ENCODE peak calls at places on chromosomes 2 and 18, in four cellular contexts. Q, T, W and N are unnamed samples.

GRCh38 chr18:70288171-70288850 is 534 bp upstream of the SOCS6 start:
- DNase-seq in W (no peak), T (peak), Q (no peak), N (no peak)

GRCh38 chr18:59051470-59052165 is 88.1 kb upstream of the SEC11C start:
- DNase-seq in T (no peak), W (no peak), Q (no peak), N (no peak)

GRCh38 chr18:5294113-5294617 is 1.4 kb downstream of the ZBTB14 start:
- DNase-seq in Q (peak), T (no peak), W (no peak), N (no peak)

GRCh38 chr18:49857708-49858107 is 44.4 kb upstream of the ACAA2 start:
- DNase-seq in W (no peak), T (no peak), Q (no peak), N (no peak)

GRCh38 chr2:217822296-217823252 is 180.2 kb downstream of the TNS1 start:
- DNase-seq in T (no peak), Q (no peak), W (no peak), N (no peak)

GRCh38 chr2:165560377-165560988 is 91.0 kb downstream of the CSRNP3 start:
- DNase-seq in W (no peak), T (no peak), Q (no peak), N (no peak)

GRCh38 chr2:105497094-105497493 is 98.2 kb upstream of the FHL2 start:
- DNase-seq in Q (no peak), W (no peak), T (no peak), N (no peak)

GRCh38 chr2:191115801-191116200 is 35.0 kb downstream of the STAT4 start:
- DNase-seq in W (no peak), Q (no peak), T (no peak), N (no peak)

GRCh38 chr2:206353685-206354084 is 79.2 kb downstream of the ZDBF2 start:
- DNase-seq in T (no peak), Q (no peak), W (no peak), N (no peak)

GRCh38 chr18:37902344-37902743 is 336.7 kb upstream of the CELF4 start:
- DNase-seq in T (no peak), W (no peak), Q (no peak), N (no peak)

GRCh38 chr18:9869713-9870430 is 15.9 kb upstream of the TXNDC2 start:
- DNase-seq in T (peak), Q (peak), W (peak), N (peak)

GRCh38 chr2:164014068-164014577 is 278.3 kb upstream of the FIGN start:
- DNase-seq in T (no peak), Q (no peak), W (no peak), N (no peak)

GRCh38 chr2:230068658-230069080 is at the start of gene SLC16A14:
- DNase-seq in T (no peak), W (peak), Q (peak), N (no peak)

GRCh38 chr2:70523996-70524965 is 29.3 kb downstream of the TGFA start:
- DNase-seq in T (peak), Q (no peak), W (no peak), N (no peak)

GRCh38 chr18:26487437-26487836 is 60.9 kb downstream of the KCTD1 start:
- DNase-seq in T (peak), Q (no peak), W (peak), N (no peak)

DNA sequence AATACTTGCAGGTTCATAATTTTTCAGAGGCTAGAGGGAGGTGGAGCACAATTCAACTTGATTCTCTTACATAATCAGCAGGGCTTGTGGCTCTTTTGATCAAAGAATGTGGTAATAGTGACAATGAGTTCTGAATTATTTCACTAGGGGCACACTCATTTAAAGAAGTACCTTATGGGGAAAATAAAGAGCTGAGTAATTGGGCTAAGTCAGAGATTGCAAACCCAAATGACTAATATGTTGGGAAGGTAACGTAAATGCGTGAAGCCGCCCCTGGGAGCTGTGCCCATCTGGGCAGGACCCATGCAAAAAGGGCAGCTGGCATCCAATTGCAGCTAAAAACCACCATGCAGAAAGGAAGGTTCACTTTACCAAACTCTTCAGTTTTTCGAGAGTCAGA is 35.3 kb downstream of the NCKAP5 start:
- DNase-seq in W (no peak), T (no peak), Q (no peak), N (no peak)
- TF ChIP-seq JUND in W (no peak), T (no peak), Q (no peak), N (no peak)

GRCh38 chr2:194696690-194697089 is 960.3 kb upstream of the SLC39A10 start:
- DNase-seq in W (no peak), T (no peak), Q (no peak), N (no peak)
- TF ChIP-seq MXI1 in W (no peak), T (no peak), Q (no peak), N (no peak)

GRCh38 chr2:43119303-43119702 is 107.1 kb downstream of the ZFP36L2 start:
- DNase-seq in W (no peak), T (no peak), Q (no peak), N (no peak)

GRCh38 chr2:43115884-43116283 is 110.5 kb downstream of the ZFP36L2 start:
- DNase-seq in Q (no peak), T (no peak), W (no peak), N (no peak)

GRCh38 chr2:43116988-43117387 is 109.4 kb downstream of the ZFP36L2 start:
- DNase-seq in Q (no peak), W (no peak), T (no peak), N (no peak)

GRCh38 chr2:43114210-43114609 is 112.2 kb downstream of the ZFP36L2 start:
- DNase-seq in Q (no peak), T (peak), W (no peak), N (no peak)

DNA sequence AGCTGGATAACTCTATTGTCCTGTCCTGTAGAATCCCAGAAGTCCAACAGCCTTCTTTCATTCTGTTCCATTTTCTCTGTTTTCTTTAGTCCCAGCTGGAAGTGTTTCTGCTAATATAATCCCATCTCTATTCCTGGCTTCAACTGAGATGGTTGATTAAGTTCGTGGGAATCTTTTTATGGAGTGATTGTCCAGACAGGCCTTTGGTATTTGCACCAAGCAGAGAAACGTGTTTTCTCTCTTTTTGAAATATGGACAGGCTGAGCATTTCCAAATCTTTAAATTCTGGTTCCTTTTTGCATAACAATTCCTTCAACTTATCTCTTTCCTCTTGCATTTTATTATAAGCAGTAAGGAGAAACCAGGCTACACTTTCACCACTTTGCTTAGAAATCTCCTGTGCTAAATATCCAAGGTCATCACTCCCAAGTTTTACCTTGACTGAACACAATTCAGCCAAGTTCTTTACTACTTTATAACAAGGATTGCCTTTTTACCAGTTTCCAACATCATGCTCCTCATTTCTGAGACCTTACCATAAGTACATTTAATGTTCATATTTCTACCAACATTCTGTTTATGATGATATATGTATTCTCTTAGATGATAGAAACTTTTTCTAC is 108.8 kb downstream of the ZFP36L2 start:
- DNase-seq in W (no peak), T (no peak), Q (no peak), N (no peak)
- TF ChIP-seq USF2 in W (no peak), T (no peak), Q (no peak), N (no peak)

GRCh38 chr2:12728221-12728777 is 11.6 kb downstream of the TRIB2 start:
- DNase-seq in T (no peak), W (peak), Q (no peak), N (no peak)
- TF ChIP-seq JUND in T (no peak), W (no peak), Q (no peak), N (no peak)

DNA sequence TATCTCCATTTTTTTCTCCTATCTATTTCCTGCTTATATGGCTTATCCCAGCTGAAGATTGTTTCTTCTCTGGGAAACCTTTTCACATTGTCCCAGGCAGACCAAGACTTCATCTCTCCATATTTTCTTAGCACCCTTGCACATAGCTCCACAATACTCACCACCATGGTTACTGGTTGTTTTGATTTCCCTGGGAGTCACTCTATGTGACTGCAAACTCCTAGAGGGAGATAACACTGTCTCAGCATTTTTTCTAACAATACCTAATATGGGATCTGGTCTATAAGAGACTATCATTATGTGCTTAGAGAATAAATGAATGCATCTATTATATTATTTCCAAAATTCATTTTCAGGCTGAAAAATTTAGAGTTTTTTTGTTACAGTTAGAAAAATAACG is 95.2 kb downstream of the HNMT start:
- DNase-seq in T (no peak), W (no peak), Q (no peak), N (peak)
- TF ChIP-seq MXI1 in T (no peak), W (no peak), Q (no peak), N (no peak)

GRCh38 chr2:152062130-152063091 is 36.4 kb downstream of the CACNB4 start:
- DNase-seq in Q (no peak), T (no peak), W (no peak), N (no peak)
- TF ChIP-seq USF2 in Q (no peak), T (no peak), W (no peak), N (no peak)

DNA sequence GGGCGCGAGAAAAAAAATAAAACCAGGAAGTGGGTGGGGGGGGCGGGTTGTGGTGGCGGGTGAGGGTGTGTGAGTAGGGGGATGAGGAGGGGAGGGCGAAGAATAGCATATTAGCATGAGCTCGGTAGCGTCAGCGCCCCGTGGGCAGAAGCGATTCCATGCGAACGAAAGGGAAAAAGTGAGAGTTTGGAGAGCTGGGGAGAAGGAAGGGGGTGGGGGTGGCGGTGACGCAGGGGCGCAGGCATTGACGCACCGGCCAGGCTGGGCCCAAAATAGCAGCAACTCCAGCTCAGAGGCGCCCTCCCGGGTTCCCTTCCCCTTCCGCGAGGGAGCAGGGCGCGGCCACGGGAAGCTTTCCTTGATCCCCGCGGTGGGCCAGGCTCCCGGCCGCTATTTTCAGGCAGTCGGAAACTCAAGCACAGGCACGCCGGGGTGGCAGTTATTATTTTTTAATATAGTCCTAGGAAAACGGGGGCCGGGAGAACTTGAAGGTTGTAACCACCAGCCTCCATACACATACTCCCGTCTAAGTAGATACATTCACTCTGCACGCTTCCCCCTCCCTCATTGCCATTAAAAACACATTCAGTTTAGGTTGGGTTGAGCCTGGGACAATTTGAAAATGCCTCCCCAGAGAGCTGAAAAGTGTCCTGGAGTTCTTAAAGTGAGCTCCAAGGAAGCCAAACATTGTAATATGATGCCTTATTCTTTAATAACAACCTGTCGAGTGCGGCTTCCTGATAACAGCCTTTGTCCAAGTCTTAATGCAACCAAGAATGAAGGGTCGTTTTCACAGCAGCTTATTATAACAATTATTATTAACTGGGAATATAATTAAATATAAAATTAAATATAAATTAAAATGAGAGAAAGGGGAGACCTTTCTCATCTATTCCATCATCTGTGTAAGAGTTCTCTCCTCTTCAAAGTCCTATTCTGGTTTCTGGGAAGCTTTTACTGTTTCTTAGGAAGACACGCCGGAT is 2.3 kb upstream of the NR4A2 start:
- DNase-seq in T (peak), W (no peak), Q (peak), N (peak)
- TF ChIP-seq JUND in T (no peak), W (no peak), Q (no peak), N (peak)

GRCh38 chr2:85695121-85695520 is 963 bp downstream of the GNLY start:
- DNase-seq in Q (no peak), W (no peak), T (no peak), N (no peak)

GRCh38 chr2:85697716-85698115 is 3.6 kb downstream of the GNLY start:
- DNase-seq in Q (no peak), W (no peak), T (no peak), N (no peak)

GRCh38 chr2:85694052-85695025 is at the start of gene GNLY:
- DNase-seq in W (no peak), Q (no peak), T (no peak), N (no peak)

GRCh38 chr2:85697096-85697495 is 2.9 kb downstream of the GNLY start:
- DNase-seq in T (no peak), W (no peak), Q (no peak), N (no peak)

DNA sequence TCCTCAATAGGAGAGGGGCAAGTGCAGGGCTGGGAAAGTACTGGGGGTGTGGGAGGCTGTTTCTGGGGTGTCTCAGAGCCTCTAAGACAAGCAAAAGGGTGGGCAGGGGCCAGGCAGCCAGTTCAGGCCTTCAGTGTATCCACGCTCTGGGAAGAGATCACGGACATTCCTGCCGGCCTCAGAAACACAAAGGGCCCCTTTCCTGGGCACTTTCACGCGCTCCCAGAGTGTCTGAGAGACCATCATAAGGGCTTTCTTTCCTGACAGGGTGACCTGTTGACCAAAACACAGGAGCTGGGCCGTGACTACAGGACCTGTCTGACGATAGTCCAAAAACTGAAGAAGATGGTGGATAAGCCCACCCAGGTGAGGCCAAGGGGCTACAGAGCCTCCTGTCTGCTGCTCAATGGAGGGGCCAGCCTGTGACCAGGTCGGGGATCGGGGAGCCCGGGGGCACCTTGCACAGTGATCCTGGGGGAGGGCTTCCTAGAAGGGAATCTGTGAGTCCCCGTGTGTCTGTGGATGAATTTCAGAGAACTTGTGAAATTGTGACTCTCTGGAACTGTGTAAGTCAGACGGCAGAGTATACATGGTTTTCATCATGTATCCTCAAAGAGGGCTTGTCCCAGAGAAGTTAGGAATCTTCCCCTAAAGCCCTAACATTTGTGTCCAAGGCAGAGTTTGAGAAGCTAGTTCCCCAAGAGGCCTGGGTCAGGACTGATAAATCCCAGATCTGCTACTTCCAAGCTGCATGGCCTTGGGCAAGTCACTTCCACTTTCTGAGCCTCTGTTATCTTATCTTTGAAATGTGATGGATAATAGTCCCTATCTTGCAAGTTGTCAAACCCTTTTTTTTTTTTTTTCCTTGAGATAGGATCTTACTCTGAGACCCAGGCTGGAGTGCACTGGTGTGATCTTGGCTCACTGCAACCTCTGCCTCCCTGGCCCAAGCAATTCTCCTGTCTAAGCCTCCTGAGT is 1.8 kb downstream of the GNLY start:
- DNase-seq in T (no peak), Q (no peak), W (no peak), N (no peak)
- TF ChIP-seq MXI1 in T (no peak), Q (no peak), W (no peak), N (no peak)